ENCODE peak calls at places on chromosome 9, in ten cellular contexts. U, J, E, I, Q, G, T, B, Y and N are unnamed samples.

GRCh38 chr9:3931996-3932906 is 367.6 kb downstream of the GLIS3 start:
- DNase-seq in T (no peak), I (peak), Q (no peak), Y (peak), B (no peak), E (peak), J (no peak), U (peak), G (no peak), N (no peak)

GRCh38 chr9:120855827-120856636 is 13.3 kb upstream of the PSMD5 start:
- DNase-seq in U (no peak), Y (no peak), I (no peak), G (no peak), J (no peak), T (no peak), B (no peak), Q (no peak), E (no peak), N (no peak)

GRCh38 chr9:85045271-85045670 is 375.7 kb downstream of the NTRK2 start:
- DNase-seq in I (no peak), G (no peak), Q (no peak), J (no peak), E (no peak), T (no peak), Y (no peak), U (no peak), B (no peak), N (no peak)

GRCh38 chr9:87714819-87715218 is 11.1 kb upstream of the CTSL start:
- DNase-seq in T (peak), Q (peak), I (peak), E (peak), J (peak), B (no peak), U (peak), G (peak), Y (peak), N (no peak)

GRCh38 chr9:77588319-77588937 is 59.7 kb downstream of the GNA14 start:
- DNase-seq in U (peak), G (no peak), Y (peak), I (peak), B (peak), Q (no peak), E (peak), J (peak), T (no peak), N (no peak)

GRCh38 chr9:20838218-20838617 is 154.2 kb downstream of the FOCAD start:
- DNase-seq in U (peak), T (no peak), E (no peak), G (no peak), Y (peak), Q (no peak), B (no peak), J (no peak), I (peak), N (no peak)

GRCh38 chr9:35859310-35859994 is 10.7 kb downstream of the OR13J1 start:
- DNase-seq in Q (no peak), T (peak), J (peak), G (no peak), U (peak), E (peak), Y (no peak), I (peak), B (no peak), N (no peak)

GRCh38 chr9:93059097-93059959 is 827 bp downstream of the SUSD3 start:
- DNase-seq in I (no peak), Q (no peak), B (no peak), T (no peak), J (no peak), U (no peak), G (no peak), E (no peak), Y (no peak), N (no peak)

GRCh38 chr9:19967567-19968459 is 179.0 kb upstream of the SLC24A2 start:
- DNase-seq in U (no peak), Q (no peak), Y (no peak), I (no peak), G (no peak), T (no peak), E (no peak), J (no peak), B (peak), N (no peak)

GRCh38 chr9:100914266-100914665 is 114.3 kb upstream of the PLPPR1 start:
- DNase-seq in G (no peak), J (no peak), T (no peak), E (no peak), Y (no peak), B (no peak), Q (no peak), I (no peak), U (no peak), N (no peak)

GRCh38 chr9:5336683-5337082 is 3.0 kb downstream of the RLN1 start:
- DNase-seq in J (no peak), Y (no peak), I (no peak), B (no peak), Q (no peak), U (no peak), G (no peak), E (no peak), T (no peak), N (no peak)

GRCh38 chr9:32483343-32483742 is 42.7 kb downstream of the RIGI start:
- DNase-seq in E (no peak), G (no peak), T (no peak), Y (no peak), B (no peak), J (no peak), Q (no peak), I (no peak), U (no peak), N (no peak)

GRCh38 chr9:16247188-16247875 is 623.1 kb downstream of the BNC2 start:
- DNase-seq in Q (no peak), E (peak), B (no peak), T (no peak), U (peak), G (no peak), J (no peak), Y (no peak), I (peak), N (no peak)

GRCh38 chr9:120692901-120693573 is 21.2 kb downstream of the MEGF9 start:
- DNase-seq in B (no peak), I (peak), E (peak), Y (peak), U (peak), G (no peak), T (no peak), Q (no peak), J (no peak), N (no peak)

GRCh38 chr9:28031521-28032177 is 458.4 kb upstream of the C9orf72 start:
- DNase-seq in U (no peak), J (no peak), B (peak), I (no peak), E (no peak), T (no peak), Y (no peak), G (no peak), Q (no peak), N (no peak)

GRCh38 chr9:122374885-122375420 is 4.1 kb downstream of the PTGS1 start:
- DNase-seq in Y (no peak), U (peak), G (peak), Q (peak), I (peak), J (peak), B (peak), T (peak), E (peak), N (no peak)

GRCh38 chr9:92010705-92011536 is 60.9 kb upstream of the ROR2 start:
- DNase-seq in G (no peak), T (no peak), E (no peak), U (no peak), I (peak), Q (no peak), B (peak), Y (no peak), J (no peak), N (no peak)

GRCh38 chr9:131491001-131491710 is 11.6 kb upstream of the POMT1 start:
- DNase-seq in I (no peak), T (no peak), Y (no peak), Q (no peak), U (no peak), J (no peak), G (no peak), B (no peak), E (no peak), N (no peak)

GRCh38 chr9:21989440-21990189 is 4.6 kb downstream of the CDKN2A start:
- DNase-seq in B (peak), Q (no peak), T (no peak), E (no peak), Y (no peak), U (peak), I (no peak), G (no peak), J (no peak), N (no peak)

GRCh38 chr9:124038790-124039633 is 27.4 kb downstream of the LHX2 start:
- DNase-seq in E (no peak), Q (no peak), T (no peak), I (no peak), G (no peak), B (no peak), Y (no peak), J (no peak), U (no peak), N (no peak)
- TF ChIP-seq CTCF in E (no peak), Q (no peak), T (no peak), I (peak), G (no peak), B (peak), Y (peak), J (no peak), U (peak), N (no peak)

GRCh38 chr9:129610193-129610472 is 10.8 kb downstream of the C9orf50 start:
- DNase-seq in E (no peak), T (no peak), Y (no peak), B (no peak), J (no peak), Q (no peak), I (no peak), U (no peak), G (no peak), N (no peak)
- H3K4me3 ChIP-seq in E (peak), T (peak), Y (peak), B (peak), J (peak), Q (peak), I (peak), U (peak), G (peak), N (peak)

DNA sequence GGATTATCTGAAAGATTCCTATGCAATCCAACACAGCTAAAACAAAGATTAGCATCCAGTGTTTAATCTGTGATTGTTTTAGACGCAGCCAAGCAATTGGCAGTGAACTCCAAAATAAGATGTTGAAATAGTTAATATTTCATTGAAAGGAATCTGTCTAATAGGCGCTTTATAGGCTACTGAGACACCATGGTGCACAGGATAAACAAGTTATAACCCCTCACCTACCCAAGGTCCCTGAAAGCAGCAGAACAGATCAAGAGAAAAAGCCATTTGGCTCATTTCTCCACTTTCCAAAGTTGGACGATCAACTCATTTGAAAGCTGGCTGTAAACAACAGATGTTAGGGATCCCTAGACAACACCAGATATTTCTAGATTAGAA is 4.9 kb downstream of the PUM3 start:
- DNase-seq in Y (no peak), B (no peak), T (no peak), I (no peak), Q (no peak), E (no peak), G (no peak), J (no peak), U (no peak), N (no peak)
- TF ChIP-seq CTCF in Y (no peak), B (no peak), T (no peak), I (no peak), Q (no peak), E (no peak), G (no peak), J (no peak), U (no peak), N (no peak)

DNA sequence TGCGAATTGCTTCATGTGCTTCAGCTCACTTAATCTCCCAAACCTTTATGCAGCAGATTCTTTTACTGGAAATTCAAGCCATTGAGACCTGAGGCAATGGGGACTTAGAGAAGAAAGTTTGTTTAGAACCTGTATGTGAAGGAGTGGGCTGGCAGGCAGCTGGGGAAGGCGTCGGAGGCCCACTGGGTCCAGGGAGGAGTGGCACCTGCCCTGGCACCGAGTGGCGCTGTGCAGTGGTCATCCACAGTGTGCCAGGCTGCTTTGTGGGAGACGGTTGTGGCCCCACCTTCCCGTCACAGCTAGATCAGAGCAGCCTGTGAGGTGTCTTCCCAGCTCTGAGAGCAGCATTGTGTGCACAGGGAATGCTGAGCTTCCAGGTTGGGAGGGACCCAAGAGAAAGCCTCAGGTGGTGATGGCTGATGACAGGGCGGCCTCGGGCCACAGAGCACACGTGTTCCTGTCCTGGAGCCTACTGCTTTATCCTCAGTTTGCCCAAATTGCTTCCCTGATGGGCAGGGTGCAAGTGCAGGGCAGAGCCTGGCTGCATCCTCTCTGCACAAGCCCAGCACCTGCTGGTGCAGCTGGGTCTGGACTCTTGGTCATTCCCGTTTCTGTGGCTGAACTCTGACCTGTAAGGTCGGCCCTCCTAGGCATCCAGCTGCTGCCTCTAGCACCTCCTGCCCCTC is 175.2 kb downstream of the CACNA1B start:
- DNase-seq in T (no peak), G (no peak), U (no peak), Y (no peak), E (no peak), J (no peak), I (no peak), B (peak), Q (no peak), N (no peak)
- H3K4me3 ChIP-seq in T (no peak), G (no peak), U (no peak), Y (no peak), E (no peak), J (no peak), I (no peak), B (no peak), Q (no peak), N (no peak)

DNA sequence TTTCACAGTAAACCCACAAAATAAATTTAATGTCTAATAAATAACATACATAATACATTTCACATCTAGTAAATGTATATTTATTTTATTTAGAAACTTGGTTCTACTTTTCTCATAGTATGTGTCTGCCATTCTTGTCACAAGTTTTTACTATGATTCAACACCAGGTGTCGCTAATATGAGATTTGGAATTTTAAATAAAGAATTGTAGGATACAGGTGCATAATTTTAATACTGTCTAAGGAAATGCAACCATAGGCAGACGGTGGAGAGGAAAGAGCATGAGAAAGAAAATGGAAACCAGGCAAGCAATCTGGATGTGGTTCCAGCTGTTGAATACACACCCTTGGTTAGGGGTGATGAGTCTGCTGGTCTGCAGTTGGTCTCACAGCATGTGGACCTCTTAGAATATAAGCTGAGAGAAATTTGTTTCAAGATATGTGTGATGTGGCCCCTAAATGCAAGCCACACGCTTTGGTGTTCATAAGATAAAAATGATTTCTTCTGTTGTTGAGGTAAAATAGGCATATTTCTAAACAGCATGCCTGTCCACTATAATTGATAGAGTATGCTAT is 114.7 kb upstream of the TXNDC8 start:
- DNase-seq in Q (no peak), U (peak), J (no peak), I (peak), T (no peak), E (peak), Y (no peak), B (peak), G (no peak), N (no peak)
- TF ChIP-seq CTCF in Q (peak), U (peak), J (peak), I (peak), T (peak), E (peak), Y (peak), B (peak), G (no peak), N (peak)